ENCODE peak calls at places on chromosomes 1 and 21, in seven cellular contexts. I, Y, Z, R, D, L and T are unnamed samples.

GRCh38 chr21:38140192-38140905 is 116.4 kb upstream of the KCNJ15 start:
- DNase-seq in D (no peak), Y (no peak), R (no peak), L (no peak), Z (peak; percentile 60), I (no peak), T (no peak)

GRCh38 chr1:179707406-179707805 is 35.7 kb upstream of the FAM163A start:
- DNase-seq in Y (no peak), D (no peak), Z (no peak), I (no peak), L (no peak), R (no peak), T (no peak)

GRCh38 chr1:81463889-81464288 is 336.8 kb upstream of the ADGRL2 start:
- DNase-seq in I (no peak), D (no peak), L (no peak), Y (no peak), R (no peak), Z (no peak), T (no peak)

GRCh38 chr1:6466023-6466422 is at the start of gene TNFRSF25:
- DNase-seq in L (no peak), Y (peak; percentile 65), R (no peak), D (no peak), I (peak; percentile 68), Z (no peak), T (peak; percentile 82)

GRCh38 chr1:241485554-241485992 is 34.0 kb downstream of the FH start:
- DNase-seq in D (no peak), Z (no peak), I (no peak), R (peak; percentile 34), Y (no peak), L (no peak), T (peak; percentile 59)

GRCh38 chr1:8716238-8716637 is 101.2 kb downstream of the RERE start:
- DNase-seq in L (no peak), D (no peak), R (no peak), I (no peak), Z (no peak), Y (no peak), T (no peak)

GRCh38 chr1:229272164-229273158 is 1.6 kb downstream of the RAB4A start:
- DNase-seq in Z (no peak), I (no peak), R (no peak), Y (no peak), L (no peak), D (no peak), T (no peak)

GRCh38 chr1:4590766-4591165 is 63.6 kb upstream of the AJAP1 start:
- DNase-seq in L (peak; percentile 18), Z (no peak), Y (no peak), I (no peak), R (no peak), D (no peak), T (no peak)

GRCh38 chr1:229131243-229132105 is 139.4 kb upstream of the RAB4A start:
- DNase-seq in I (no peak), Y (no peak), Z (no peak), R (peak; percentile 65), L (no peak), D (no peak), T (no peak)

GRCh38 chr1:150165622-150166612 is 16.2 kb downstream of the PLEKHO1 start:
- DNase-seq in D (no peak), I (peak; percentile 45), L (peak; percentile 74), R (peak; percentile 28), Y (peak; percentile 62), Z (peak; percentile 45), T (peak; percentile 91)

GRCh38 chr1:178530520-178530919 is 17.6 kb downstream of the TEX35 start:
- DNase-seq in D (no peak), I (no peak), R (no peak), Y (no peak), L (no peak), Z (no peak), T (no peak)

GRCh38 chr1:29542476-29543015 is 306.2 kb downstream of the PTPRU start:
- DNase-seq in D (no peak), L (peak; percentile 13), Y (no peak), I (no peak), R (no peak), Z (no peak), T (no peak)

GRCh38 chr1:9252999-9253398 is 18.4 kb downstream of the H6PD start:
- DNase-seq in Y (no peak), I (no peak), R (no peak), D (no peak), Z (no peak), L (peak; percentile 81), T (peak; percentile 64)

GRCh38 chr1:26536081-26536480 is 6.5 kb downstream of the RPS6KA1 start:
- DNase-seq in R (no peak), L (no peak), Y (no peak), I (no peak), D (no peak), Z (no peak), T (no peak)

GRCh38 chr1:51070640-51071039 is 31.4 kb upstream of the C1orf185 start:
- DNase-seq in Z (peak; percentile 75), Y (no peak), L (no peak), I (no peak), R (no peak), D (no peak), T (no peak)

GRCh38 chr1:156368889-156369684 is at the start of gene RHBG:
- DNase-seq in Z (no peak), R (peak; percentile 55), Y (no peak), D (no peak), L (peak; percentile 72), I (no peak), T (peak; percentile 93)

GRCh38 chr1:36585760-36586072 is 103.0 kb upstream of the CSF3R start:
- DNase-seq in Y (no peak), I (no peak), L (no peak), R (no peak), Z (no peak), D (no peak), T (no peak)

GRCh38 chr1:41482001-41482765 is 2.3 kb downstream of the EDN2 start:
- DNase-seq in L (no peak), Z (no peak), Y (no peak), I (no peak), R (no peak), D (no peak), T (no peak)

GRCh38 chr1:98323396-98323795 is 338.1 kb upstream of the SNX7 start:
- DNase-seq in L (no peak), Z (peak; percentile 68), R (no peak), Y (no peak), I (no peak), D (no peak), T (no peak)

GRCh38 chr1:204295666-204296065 is 64.1 kb downstream of the PLEKHA6 start:
- DNase-seq in Y (no peak), Z (peak; percentile 55), R (no peak), I (no peak), L (no peak), D (no peak), T (no peak)

GRCh38 chr1:248622491-248623106 is 12.3 kb downstream of the OR2T11 start:
- DNase-seq in L (no peak), D (peak; percentile 45), R (peak; percentile 34), I (no peak), Y (no peak), Z (peak; percentile 58), T (peak; percentile 6)

GRCh38 chr1:92951141-92951582 is 10.1 kb downstream of the DIPK1A start:
- DNase-seq in R (peak; percentile 37), D (peak; percentile 75), I (no peak), Z (peak; percentile 71), L (no peak), Y (no peak), T (no peak)

GRCh38 chr1:163250382-163250974 is 47.8 kb upstream of the RGS5 start:
- DNase-seq in Y (no peak), R (no peak), I (no peak), D (no peak), Z (no peak), L (no peak), T (no peak)